ENCODE peak calls at places on chromosomes 11 and 22, in four cellular contexts. P, A, U and H are unnamed samples. For H3K4me1 and H3K36me3, the result is how much of the 10 kb centered on the place peaks cover.

GRCh38 chr22:43897751-43898261 is 6.0 kb upstream of the PNPLA5 start:
- DNase-seq in P (no peak), A (peak), U (no peak), H (no peak)

GRCh38 chr11:7077101-7077500 is 11.7 kb upstream of the RBMXL2 start:
- DNase-seq in P (no peak), A (no peak), U (peak), H (peak)

GRCh38 chr11:77088236-77089003 is 14.2 kb upstream of the OMP start:
- DNase-seq in P (no peak), A (peak), U (no peak), H (no peak)

GRCh38 chr11:75273989-75274391 is 33.4 kb downstream of the TPBGL start:
- DNase-seq in P (peak), A (no peak), U (no peak), H (no peak)

GRCh38 chr22:16975155-16975885 is 32.7 kb downstream of the GAB4 start:
- DNase-seq in P (no peak), A (no peak), U (no peak), H (no peak)

GRCh38 chr22:47301820-47302475 is 539.5 kb downstream of the TBC1D22A start:
- DNase-seq in P (peak), A (no peak), U (no peak), H (no peak)

GRCh38 chr11:114010931-114011330 is 36.0 kb downstream of the HTR3A start:
- DNase-seq in P (no peak), A (no peak), U (no peak), H (no peak)

GRCh38 chr11:71934213-71934612 is 5.4 kb downstream of the RNF121 start:
- DNase-seq in P (no peak), A (no peak), U (no peak), H (no peak)

GRCh38 chr11:97461044-97461880 is 1071.4 kb downstream of the JRKL start:
- DNase-seq in P (no peak), A (no peak), U (no peak), H (peak)

GRCh38 chr11:19595840-19596751 is 116.5 kb upstream of the NAV2 start:
- DNase-seq in P (no peak), A (peak), U (no peak), H (peak)

GRCh38 chr11:30729187-30729713 is 143.1 kb upstream of the MPPED2 start:
- DNase-seq in P (no peak), A (no peak), U (no peak), H (no peak)

GRCh38 chr11:125348704-125349635 is 147.1 kb downstream of the FEZ1 start:
- DNase-seq in P (no peak), A (no peak), U (peak), H (peak)

GRCh38 chr11:69876013-69876412 is 56.8 kb upstream of the FGF3 start:
- DNase-seq in P (peak), A (no peak), U (no peak), H (no peak)

GRCh38 chr11:103958475-103959215 is 77.8 kb upstream of the DDI1 start:
- DNase-seq in P (no peak), A (no peak), U (no peak), H (no peak)

GRCh38 chr22:30392661-30393321 is 4.0 kb upstream of the SEC14L2 start:
- DNase-seq in P (no peak), A (no peak), U (no peak), H (peak)

GRCh38 chr11:130047141-130047540 is 22.6 kb upstream of the APLP2 start:
- DNase-seq in P (no peak), A (no peak), U (no peak), H (no peak)

GRCh38 chr22:31446767-31447166 is 42.9 kb downstream of the EIF4ENIF1 start:
- DNase-seq in P (no peak), A (no peak), U (no peak), H (no peak)

GRCh38 chr11:116692318-116693106 is 80.3 kb downstream of the BUD13 start:
- DNase-seq in P (no peak), A (no peak), U (no peak), H (no peak)

GRCh38 chr11:26901162-26901561 is 92.8 kb upstream of the FIBIN start:
- DNase-seq in P (no peak), A (no peak), U (no peak), H (no peak)

DNA sequence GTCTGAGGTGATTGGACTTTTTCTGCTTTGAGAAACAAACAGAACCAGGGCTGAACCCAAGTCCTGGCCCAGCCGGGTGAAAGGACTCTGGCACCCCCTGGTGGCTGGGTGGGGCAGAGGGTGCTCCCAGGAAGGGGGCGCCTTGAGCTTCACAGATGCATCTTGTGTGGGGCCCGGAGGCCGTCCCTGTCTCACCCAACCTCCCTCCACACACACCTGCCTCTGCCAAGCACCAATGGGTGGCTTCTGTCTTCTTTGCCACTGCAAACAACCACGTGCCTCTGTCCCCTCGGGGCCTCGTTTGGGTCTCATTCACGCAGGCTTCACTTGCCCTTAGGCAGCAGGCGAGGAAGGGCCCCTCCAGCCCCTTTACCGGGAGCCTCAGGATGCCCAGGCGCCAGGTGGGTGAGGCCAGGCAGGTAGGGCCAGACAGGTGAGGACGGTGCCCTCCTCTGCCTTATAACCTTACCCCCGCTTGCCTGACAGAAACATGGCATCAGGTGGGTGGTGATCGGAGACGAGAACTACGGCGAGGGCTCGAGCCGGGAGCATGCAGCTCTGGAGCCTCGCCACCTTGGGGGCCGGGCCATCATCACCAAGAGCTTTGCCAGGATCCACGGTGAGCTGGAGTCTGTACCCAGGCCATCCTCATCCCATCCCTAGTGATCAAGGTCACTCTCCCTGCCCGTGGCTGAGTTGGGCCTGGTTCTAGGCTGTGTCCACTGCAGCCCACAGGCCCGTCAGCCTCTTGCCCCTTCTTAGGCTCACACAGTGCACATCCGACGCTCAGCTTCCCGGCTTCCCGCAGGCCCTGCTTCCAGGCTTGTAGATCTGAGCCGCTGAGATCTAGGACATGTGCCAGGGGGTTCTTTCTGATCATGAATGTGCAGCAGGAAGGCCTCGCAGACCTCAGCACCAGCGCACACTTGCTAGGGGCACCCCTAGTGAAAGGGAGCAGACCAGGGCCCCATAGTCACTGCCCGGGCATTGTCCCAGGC is 17.2 kb downstream of the POLR3H start:
- DNase-seq in P (no peak), A (no peak), U (peak), H (peak)
- H3K4me1 ChIP-seq in P (under half), A (under half), U (under half), H (under half)

GRCh38 chr22:36125994-36126531 is 34.5 kb downstream of the APOL3 start:
- DNase-seq in P (no peak), A (no peak), U (no peak), H (no peak)

GRCh38 chr22:36125434-36125833 is 35.1 kb downstream of the APOL3 start:
- DNase-seq in P (no peak), A (no peak), U (no peak), H (no peak)

DNA sequence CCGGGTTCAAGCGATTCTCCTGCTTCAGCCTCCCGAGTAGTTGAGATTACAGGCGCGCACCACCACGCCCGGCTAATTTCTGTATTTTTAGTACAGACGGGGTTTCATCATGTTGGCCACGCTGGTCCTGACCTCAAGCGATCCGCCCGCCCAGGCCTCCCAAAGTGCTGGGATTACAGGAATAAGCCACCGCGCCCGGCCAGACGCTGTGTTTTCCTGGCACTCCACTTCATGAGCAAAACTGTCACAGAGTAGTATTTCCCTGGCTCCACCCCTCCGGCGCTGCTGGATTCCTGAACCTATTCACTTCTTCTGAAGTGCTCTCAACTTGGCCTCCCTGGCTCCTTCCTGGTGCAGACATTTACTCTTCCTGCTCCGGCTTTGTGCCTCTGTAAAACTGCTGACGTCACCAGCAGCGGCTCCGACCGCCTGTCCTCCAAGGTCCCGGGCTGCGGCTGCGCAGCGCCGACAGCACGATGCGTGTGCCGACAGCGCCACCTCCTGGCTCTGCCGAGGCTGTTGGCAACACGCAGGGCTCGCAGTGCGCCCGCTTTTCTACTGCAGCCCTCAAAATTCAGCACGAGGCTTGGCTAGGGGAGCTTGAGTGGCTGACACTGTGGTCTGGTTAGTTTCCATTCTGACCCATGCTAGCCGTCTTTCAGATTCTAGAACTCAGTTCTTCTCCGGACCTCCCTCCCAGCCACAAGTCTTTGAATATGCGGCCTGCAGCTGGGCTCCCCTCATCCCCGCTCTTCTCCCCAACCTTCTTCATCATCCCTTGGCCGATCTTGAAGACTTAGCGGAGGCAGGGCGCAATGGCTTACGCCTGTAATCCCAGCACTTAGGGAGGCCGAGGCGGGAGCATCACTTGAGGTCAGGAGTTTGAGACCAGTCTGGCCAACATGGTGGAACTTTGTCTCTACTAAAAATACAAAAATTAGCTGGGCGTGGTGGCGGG is 36.6 kb downstream of the APOL3 start:
- DNase-seq in P (peak), A (peak), U (peak), H (peak)
- H3K27ac ChIP-seq in P (peak), A (peak), U (peak), H (peak)

DNA sequence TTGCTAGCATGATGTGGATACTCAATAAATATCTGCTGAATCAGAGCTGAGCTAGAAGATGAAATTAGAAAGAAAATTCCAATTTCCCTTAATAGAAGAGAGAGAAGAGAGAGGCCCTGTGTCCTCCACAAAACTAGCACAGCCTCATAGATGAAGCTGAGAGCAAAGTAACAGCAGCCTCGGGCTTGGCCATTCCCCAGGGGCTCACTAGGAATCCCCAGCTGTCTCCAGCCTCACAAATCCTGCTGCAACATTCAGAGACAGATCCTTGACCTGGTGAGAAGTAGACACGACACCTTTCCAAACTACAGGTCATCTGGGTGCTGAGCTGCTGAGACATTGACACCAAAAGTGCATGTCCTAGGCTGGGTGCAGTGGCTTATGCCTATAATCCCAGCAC is 26.1 kb upstream of the IRAG1 start:
- DNase-seq in P (no peak), A (no peak), U (no peak), H (no peak)
- H3K36me3 ChIP-seq in P (under half), A (under half), U (under half), H (under half)

GRCh38 chr22:36369922-36370781 is 17.6 kb downstream of the MYH9 start:
- DNase-seq in P (no peak), A (peak), U (peak), H (no peak)
- H3K4me1 ChIP-seq in P (under half), A (half or more), U (half or more), H (half or more)

GRCh38 chr22:41394012-41394356 is 12.2 kb downstream of the TEF start:
- DNase-seq in P (no peak), A (no peak), U (no peak), H (no peak)
- H3K27ac ChIP-seq in P (peak), A (no peak), U (no peak), H (no peak)